ENCODE peak calls at places on chromosomes 6 and 20, in four cellular contexts. One of them, this sample, is unnamed.

GRCh38 chr6:33161354-33162320 is 30.6 kb downstream of the COL11A2 start:
- DNase-seq in HL-60: peak; percentile 71
- DNase-seq in naive thymus-derived CD4-positive, alpha-beta T cell: peak; percentile 80
- DNase-seq in AG10803: peak; percentile 56
- DNase-seq in this sample: peak; percentile 88

GRCh38 chr20:39698706-39699211 is 736.6 kb downstream of the DHX35 start:
- DNase-seq in HL-60: no peak
- DNase-seq in naive thymus-derived CD4-positive, alpha-beta T cell: no peak
- DNase-seq in AG10803: no peak
- DNase-seq in this sample: no peak

GRCh38 chr6:45569210-45569945 is 191.6 kb upstream of the SUPT3H start:
- DNase-seq in HL-60: no peak
- DNase-seq in naive thymus-derived CD4-positive, alpha-beta T cell: no peak
- DNase-seq in AG10803: no peak
- DNase-seq in this sample: peak; percentile 15

GRCh38 chr6:67544851-67545452 is 1090.1 kb upstream of the ADGRB3 start:
- DNase-seq in HL-60: no peak
- DNase-seq in naive thymus-derived CD4-positive, alpha-beta T cell: no peak
- DNase-seq in AG10803: no peak
- DNase-seq in this sample: no peak

GRCh38 chr20:41480054-41480770 is 113.6 kb upstream of the EMILIN3 start:
- DNase-seq in HL-60: peak; percentile 68
- DNase-seq in naive thymus-derived CD4-positive, alpha-beta T cell: peak; percentile 44
- DNase-seq in AG10803: no peak
- DNase-seq in this sample: no peak

GRCh38 chr6:75024796-75025195 is 181.1 kb downstream of the COL12A1 start:
- DNase-seq in HL-60: no peak
- DNase-seq in naive thymus-derived CD4-positive, alpha-beta T cell: no peak
- DNase-seq in AG10803: no peak
- DNase-seq in this sample: no peak

GRCh38 chr6:134678436-134678889 is 271.4 kb downstream of the ALDH8A1 start:
- DNase-seq in HL-60: no peak
- DNase-seq in naive thymus-derived CD4-positive, alpha-beta T cell: no peak
- DNase-seq in AG10803: no peak
- DNase-seq in this sample: peak; percentile 67

GRCh38 chr6:24595910-24596525 is 50.0 kb downstream of the KIAA0319 start:
- DNase-seq in HL-60: no peak
- DNase-seq in naive thymus-derived CD4-positive, alpha-beta T cell: no peak
- DNase-seq in AG10803: no peak
- DNase-seq in this sample: no peak

GRCh38 chr6:1678966-1679690 is 69.4 kb downstream of the FOXC1 start:
- DNase-seq in HL-60: no peak
- DNase-seq in naive thymus-derived CD4-positive, alpha-beta T cell: no peak
- DNase-seq in AG10803: no peak
- DNase-seq in this sample: no peak

GRCh38 chr6:84061613-84062398 is 28.2 kb downstream of the MRAP2 start:
- DNase-seq in HL-60: no peak
- DNase-seq in naive thymus-derived CD4-positive, alpha-beta T cell: no peak
- DNase-seq in AG10803: no peak
- DNase-seq in this sample: no peak

GRCh38 chr20:49610701-49611538 is 43.0 kb upstream of the PTGIS start:
- DNase-seq in HL-60: peak; percentile 82
- DNase-seq in naive thymus-derived CD4-positive, alpha-beta T cell: peak; percentile 61
- DNase-seq in AG10803: no peak
- DNase-seq in this sample: peak; percentile 84

GRCh38 chr20:10427060-10427692 is 6.8 kb downstream of the MKKS start:
- DNase-seq in HL-60: peak; percentile 18
- DNase-seq in naive thymus-derived CD4-positive, alpha-beta T cell: peak; percentile 28
- DNase-seq in AG10803: peak; percentile 69
- DNase-seq in this sample: peak; percentile 65

GRCh38 chr20:4099905-4100675 is 84.7 kb upstream of the RNF24 start:
- DNase-seq in HL-60: no peak
- DNase-seq in naive thymus-derived CD4-positive, alpha-beta T cell: no peak
- DNase-seq in AG10803: peak; percentile 76
- DNase-seq in this sample: no peak

GRCh38 chr6:15109338-15110090 is 136.4 kb upstream of the JARID2 start:
- DNase-seq in HL-60: peak; percentile 59
- DNase-seq in naive thymus-derived CD4-positive, alpha-beta T cell: no peak
- DNase-seq in AG10803: no peak
- DNase-seq in this sample: no peak

GRCh38 chr6:141301779-141302178 is 830.9 kb upstream of the GJE1 start:
- DNase-seq in HL-60: no peak
- DNase-seq in naive thymus-derived CD4-positive, alpha-beta T cell: no peak
- DNase-seq in AG10803: no peak
- DNase-seq in this sample: no peak

GRCh38 chr6:170188571-170189001 is 102.3 kb downstream of the DLL1 start:
- DNase-seq in HL-60: no peak
- DNase-seq in naive thymus-derived CD4-positive, alpha-beta T cell: no peak
- DNase-seq in AG10803: no peak
- DNase-seq in this sample: no peak

GRCh38 chr20:22768779-22769178 is 184.4 kb upstream of the FOXA2 start:
- DNase-seq in HL-60: no peak
- DNase-seq in naive thymus-derived CD4-positive, alpha-beta T cell: no peak
- DNase-seq in AG10803: no peak
- DNase-seq in this sample: no peak

GRCh38 chr6:66478705-66479104 is 771.7 kb upstream of the EYS start:
- DNase-seq in HL-60: no peak
- DNase-seq in naive thymus-derived CD4-positive, alpha-beta T cell: no peak
- DNase-seq in AG10803: no peak
- DNase-seq in this sample: no peak

GRCh38 chr20:36658300-36658699 is 12.3 kb upstream of the SLA2 start:
- DNase-seq in HL-60: peak; percentile 40
- DNase-seq in naive thymus-derived CD4-positive, alpha-beta T cell: peak; percentile 49
- DNase-seq in AG10803: no peak
- DNase-seq in this sample: no peak

GRCh38 chr20:52191436-52192295 is at the start of gene ZFP64:
- DNase-seq in HL-60: peak; percentile 77
- DNase-seq in naive thymus-derived CD4-positive, alpha-beta T cell: peak; percentile 84
- DNase-seq in AG10803: peak; percentile 78
- DNase-seq in this sample: peak; percentile 84

GRCh38 chr20:52193886-52194545 is 2.4 kb upstream of the ZFP64 start:
- DNase-seq in HL-60: no peak
- DNase-seq in naive thymus-derived CD4-positive, alpha-beta T cell: no peak
- DNase-seq in AG10803: no peak
- DNase-seq in this sample: no peak

GRCh38 chr20:52193133-52193532 is 1.6 kb upstream of the ZFP64 start:
- DNase-seq in HL-60: no peak
- DNase-seq in naive thymus-derived CD4-positive, alpha-beta T cell: no peak
- DNase-seq in AG10803: no peak
- DNase-seq in this sample: no peak

GRCh38 chr20:52191132-52191435 is 495 bp downstream of the ZFP64 start:
- DNase-seq in HL-60: no peak
- DNase-seq in naive thymus-derived CD4-positive, alpha-beta T cell: no peak
- DNase-seq in AG10803: no peak
- DNase-seq in this sample: peak; percentile 50

GRCh38 chr20:52192296-52193007 is 873 bp upstream of the ZFP64 start:
- DNase-seq in HL-60: peak; percentile 50
- DNase-seq in naive thymus-derived CD4-positive, alpha-beta T cell: no peak
- DNase-seq in AG10803: no peak
- DNase-seq in this sample: peak; percentile 32
- H3K4me3 ChIP-seq in HL-60: peak overlapping the region; percentile 92
- H3K4me3 ChIP-seq in naive thymus-derived CD4-positive, alpha-beta T cell: peak overlapping the region; percentile 88
- H3K4me3 ChIP-seq in AG10803: peak overlapping the region; percentile 86
- H3K4me3 ChIP-seq in this sample: peak overlapping the region; percentile 89

GRCh38 chr6:156866181-156866862 is 89.1 kb downstream of the ARID1B start:
- DNase-seq in HL-60: no peak
- DNase-seq in naive thymus-derived CD4-positive, alpha-beta T cell: no peak
- DNase-seq in AG10803: no peak
- DNase-seq in this sample: peak; percentile 38
- H3K4me3 ChIP-seq in HL-60: no peak overlapping the region
- H3K4me3 ChIP-seq in naive thymus-derived CD4-positive, alpha-beta T cell: no peak overlapping the region
- H3K4me3 ChIP-seq in AG10803: no peak overlapping the region
- H3K4me3 ChIP-seq in this sample: no peak overlapping the region

GRCh38 chr6:26225848-26226590 is 138.8 kb downstream of the HFE start:
- DNase-seq in HL-60: no peak
- DNase-seq in naive thymus-derived CD4-positive, alpha-beta T cell: no peak
- DNase-seq in AG10803: no peak
- DNase-seq in this sample: no peak
- H3K4me3 ChIP-seq in HL-60: no peak overlapping the region
- H3K4me3 ChIP-seq in naive thymus-derived CD4-positive, alpha-beta T cell: no peak overlapping the region
- H3K4me3 ChIP-seq in AG10803: peak overlapping the region; percentile 65
- H3K4me3 ChIP-seq in this sample: no peak overlapping the region

GRCh38 chr20:62985089-62985778 is 21.5 kb downstream of the BHLHE23 start:
- DNase-seq in HL-60: no peak
- DNase-seq in naive thymus-derived CD4-positive, alpha-beta T cell: no peak
- DNase-seq in AG10803: no peak
- DNase-seq in this sample: no peak
- H3K4me3 ChIP-seq in HL-60: no peak overlapping the region
- H3K4me3 ChIP-seq in naive thymus-derived CD4-positive, alpha-beta T cell: no peak overlapping the region
- H3K4me3 ChIP-seq in AG10803: no peak overlapping the region
- H3K4me3 ChIP-seq in this sample: no peak overlapping the region

GRCh38 chr20:64041040-64041780 is 5.2 kb downstream of the C20orf204 start:
- DNase-seq in HL-60: peak; percentile 67
- DNase-seq in naive thymus-derived CD4-positive, alpha-beta T cell: no peak
- DNase-seq in AG10803: peak; percentile 39
- DNase-seq in this sample: no peak

GRCh38 chr20:64039293-64040160 is 3.5 kb downstream of the C20orf204 start:
- DNase-seq in HL-60: no peak
- DNase-seq in naive thymus-derived CD4-positive, alpha-beta T cell: no peak
- DNase-seq in AG10803: no peak
- DNase-seq in this sample: no peak

GRCh38 chr20:64040231-64041039 is 4.5 kb downstream of the C20orf204 start:
- DNase-seq in HL-60: no peak
- DNase-seq in naive thymus-derived CD4-positive, alpha-beta T cell: no peak
- DNase-seq in AG10803: no peak
- DNase-seq in this sample: no peak

GRCh38 chr20:64043768-64044167 is 5.7 kb downstream of the SOX18 start:
- DNase-seq in HL-60: no peak
- DNase-seq in naive thymus-derived CD4-positive, alpha-beta T cell: no peak
- DNase-seq in AG10803: no peak
- DNase-seq in this sample: no peak

DNA sequence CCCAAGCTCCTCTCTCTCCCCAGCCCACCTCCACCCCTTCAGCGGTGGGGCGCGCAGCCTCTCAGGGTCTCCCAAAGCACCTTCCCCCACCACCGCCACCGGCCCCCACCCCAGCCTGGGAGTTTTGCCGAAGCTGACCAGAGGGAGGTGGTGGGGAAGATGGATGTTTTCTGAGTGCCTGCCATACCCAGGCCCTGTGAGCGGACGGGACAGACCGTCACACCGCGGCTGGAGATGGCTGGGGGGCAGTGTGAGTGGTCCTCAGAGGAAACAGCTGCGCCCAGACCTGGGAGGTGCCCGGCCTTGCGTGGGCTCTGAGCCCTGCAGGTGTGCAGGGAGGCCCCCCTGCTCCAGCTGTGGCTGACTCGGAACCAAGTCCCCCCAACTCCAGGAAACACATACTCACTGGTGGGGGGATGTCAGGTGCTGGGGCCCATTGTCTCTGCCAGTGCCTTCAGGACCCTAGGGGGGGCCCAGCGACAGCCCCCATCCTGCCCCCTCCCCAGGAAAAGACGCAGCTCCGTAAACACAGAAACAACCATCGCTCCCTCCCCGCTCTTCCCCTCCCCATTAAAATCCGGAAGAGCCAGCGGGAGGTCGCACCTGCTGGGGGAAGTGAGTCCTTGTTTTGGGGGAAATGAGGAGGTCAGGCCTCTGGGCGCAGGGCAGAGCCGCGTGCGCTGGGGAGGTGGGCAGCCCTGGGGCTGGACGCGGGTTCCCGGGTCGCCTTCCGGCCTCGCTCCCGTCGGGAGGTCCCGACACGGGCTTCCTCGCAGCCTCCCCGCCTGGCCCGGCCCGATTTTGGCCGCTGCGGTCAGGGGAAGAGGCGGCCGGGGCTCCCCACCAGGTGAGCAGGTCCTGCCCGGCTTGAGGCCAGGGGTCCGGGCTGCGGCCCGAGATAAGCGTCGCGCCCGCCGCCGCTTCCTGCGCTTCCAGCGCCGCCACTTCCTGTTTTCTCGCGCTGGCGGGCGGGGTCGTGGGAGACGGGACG is 6.1 kb downstream of the C20orf204 start:
- DNase-seq in HL-60: peak; percentile 29
- DNase-seq in naive thymus-derived CD4-positive, alpha-beta T cell: no peak
- DNase-seq in AG10803: no peak
- DNase-seq in this sample: no peak
- H3K4me3 ChIP-seq in HL-60: peak overlapping the region; percentile 51
- H3K4me3 ChIP-seq in naive thymus-derived CD4-positive, alpha-beta T cell: peak overlapping the region; percentile 74
- H3K4me3 ChIP-seq in AG10803: peak overlapping the region; percentile 43
- H3K4me3 ChIP-seq in this sample: peak overlapping the region; percentile 49

GRCh38 chr6:44531447-44532015 is 144.0 kb downstream of the CDC5L start:
- DNase-seq in HL-60: no peak
- DNase-seq in naive thymus-derived CD4-positive, alpha-beta T cell: no peak
- DNase-seq in AG10803: no peak
- DNase-seq in this sample: no peak

GRCh38 chr6:44535967-44536366 is 148.5 kb downstream of the CDC5L start:
- DNase-seq in HL-60: no peak
- DNase-seq in naive thymus-derived CD4-positive, alpha-beta T cell: no peak
- DNase-seq in AG10803: no peak
- DNase-seq in this sample: no peak

GRCh38 chr6:44535446-44535845 is 147.9 kb downstream of the CDC5L start:
- DNase-seq in HL-60: no peak
- DNase-seq in naive thymus-derived CD4-positive, alpha-beta T cell: no peak
- DNase-seq in AG10803: no peak
- DNase-seq in this sample: no peak

GRCh38 chr6:44533221-44533820 is 145.8 kb downstream of the CDC5L start:
- DNase-seq in HL-60: no peak
- DNase-seq in naive thymus-derived CD4-positive, alpha-beta T cell: no peak
- DNase-seq in AG10803: no peak
- DNase-seq in this sample: no peak

GRCh38 chr6:44534291-44534690 is 146.8 kb downstream of the CDC5L start:
- DNase-seq in HL-60: no peak
- DNase-seq in naive thymus-derived CD4-positive, alpha-beta T cell: no peak
- DNase-seq in AG10803: no peak
- DNase-seq in this sample: no peak
- H3K4me3 ChIP-seq in HL-60: no peak overlapping the region
- H3K4me3 ChIP-seq in naive thymus-derived CD4-positive, alpha-beta T cell: no peak overlapping the region
- H3K4me3 ChIP-seq in AG10803: no peak overlapping the region
- H3K4me3 ChIP-seq in this sample: no peak overlapping the region

DNA sequence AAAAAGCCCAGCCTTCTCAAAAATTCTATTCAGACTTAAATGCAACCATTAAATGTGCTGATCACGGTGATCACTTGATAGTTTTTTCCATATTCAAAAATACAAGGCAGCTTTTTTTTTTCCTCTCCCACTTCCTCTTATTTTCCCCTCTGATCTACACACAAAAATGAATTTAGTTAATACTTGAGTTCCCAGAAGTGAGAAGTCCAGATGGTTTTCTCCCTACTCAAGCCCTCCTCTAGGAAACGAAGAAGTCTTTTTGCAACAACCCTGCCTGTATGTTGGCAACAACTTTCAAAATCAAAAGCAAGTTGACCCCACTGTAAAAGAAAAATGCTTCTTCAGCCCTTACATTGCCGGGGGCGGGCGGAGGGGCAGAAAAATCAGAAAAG is 24.3 kb downstream of the ARHGAP18 start:
- DNase-seq in HL-60: no peak
- DNase-seq in naive thymus-derived CD4-positive, alpha-beta T cell: no peak
- DNase-seq in AG10803: no peak
- DNase-seq in this sample: no peak
- H3K4me3 ChIP-seq in HL-60: no peak overlapping the region
- H3K4me3 ChIP-seq in naive thymus-derived CD4-positive, alpha-beta T cell: no peak overlapping the region
- H3K4me3 ChIP-seq in AG10803: no peak overlapping the region
- H3K4me3 ChIP-seq in this sample: no peak overlapping the region

GRCh38 chr20:20003088-20003954 is 13.8 kb upstream of the NAA20 start:
- DNase-seq in HL-60: peak; percentile 74
- DNase-seq in naive thymus-derived CD4-positive, alpha-beta T cell: peak; percentile 21
- DNase-seq in AG10803: no peak
- DNase-seq in this sample: no peak
- H3K4me3 ChIP-seq in HL-60: no peak overlapping the region
- H3K4me3 ChIP-seq in naive thymus-derived CD4-positive, alpha-beta T cell: peak overlapping the region; percentile 40
- H3K4me3 ChIP-seq in AG10803: no peak overlapping the region
- H3K4me3 ChIP-seq in this sample: peak overlapping the region; percentile 40

GRCh38 chr20:19758888-19759331 is 852 bp downstream of the RIN2 start:
- DNase-seq in HL-60: no peak
- DNase-seq in naive thymus-derived CD4-positive, alpha-beta T cell: no peak
- DNase-seq in AG10803: peak; percentile 50
- DNase-seq in this sample: no peak
- H3K4me3 ChIP-seq in HL-60: no peak overlapping the region
- H3K4me3 ChIP-seq in naive thymus-derived CD4-positive, alpha-beta T cell: no peak overlapping the region
- H3K4me3 ChIP-seq in AG10803: peak overlapping the region; percentile 92
- H3K4me3 ChIP-seq in this sample: peak overlapping the region; percentile 75

This sample was measured in dorsolateral prefrontal cortex.